ENCODE peak calls at places on chromosomes 3 and 15, in eight cellular contexts. E, P, D, Q, O, B, F and L are unnamed samples.

GRCh38 chr15:52797625-52798501 is 7.7 kb upstream of the ONECUT1 start:
- DNase-seq in P (no peak), O (no peak), F (no peak), E (peak), D (no peak), B (peak), Q (no peak), L (no peak)

GRCh38 chr3:31688847-31689246 is 156.1 kb downstream of the STT3B start:
- DNase-seq in Q (no peak), P (no peak), D (no peak), F (no peak), B (no peak), E (no peak), O (no peak), L (no peak)

GRCh38 chr3:120450914-120451669 is at the start of gene FSTL1:
- DNase-seq in F (peak), B (peak), E (peak), Q (peak), P (peak), O (no peak), D (peak), L (peak)

GRCh38 chr3:132569153-132569552 is 27.9 kb upstream of the ACKR4 start:
- DNase-seq in D (no peak), B (no peak), E (no peak), O (no peak), F (no peak), Q (no peak), P (no peak), L (no peak)

GRCh38 chr3:46466273-46466672 is 1.6 kb upstream of the LTF start:
- DNase-seq in O (no peak), F (no peak), Q (no peak), D (peak), P (no peak), B (peak), E (no peak), L (no peak)

GRCh38 chr3:190528721-190529120 is 14.8 kb downstream of the IL1RAP start:
- DNase-seq in Q (no peak), D (no peak), O (no peak), F (no peak), B (no peak), E (no peak), P (no peak), L (no peak)

GRCh38 chr3:48247401-48247807 is 6.5 kb downstream of the ZNF589 start:
- DNase-seq in P (no peak), D (no peak), E (no peak), Q (no peak), O (no peak), B (no peak), F (no peak), L (no peak)

GRCh38 chr15:70604671-70605070 is 158.7 kb downstream of the UACA start:
- DNase-seq in O (no peak), F (no peak), B (peak), E (no peak), Q (peak), P (peak), D (no peak), L (no peak)

GRCh38 chr15:101183226-101183925 is 68.5 kb downstream of the CHSY1 start:
- DNase-seq in D (no peak), B (no peak), Q (no peak), E (no peak), O (no peak), F (no peak), P (peak), L (no peak)

GRCh38 chr3:106251160-106251892 is 382.5 kb upstream of the CBLB start:
- DNase-seq in P (no peak), O (peak), Q (peak), B (no peak), D (no peak), F (no peak), E (no peak), L (no peak)

GRCh38 chr3:22887664-22888291 is 315.3 kb upstream of the UBE2E2 start:
- DNase-seq in P (peak), O (peak), Q (peak), B (no peak), F (peak), D (no peak), E (peak), L (no peak)

GRCh38 chr15:22845289-22845900 is 6.9 kb downstream of the NIPA2 start:
- DNase-seq in P (peak), B (peak), E (peak), O (no peak), F (no peak), Q (no peak), D (no peak), L (peak)

GRCh38 chr3:146322216-146322615 is 71.3 kb upstream of the PLSCR4 start:
- DNase-seq in Q (no peak), B (no peak), D (no peak), E (no peak), F (no peak), P (no peak), O (no peak), L (no peak)

GRCh38 chr3:39284457-39284881 is 4.6 kb upstream of the CX3CR1 start:
- DNase-seq in P (no peak), Q (no peak), D (no peak), E (no peak), F (no peak), B (no peak), O (no peak), L (no peak)

GRCh38 chr3:23128655-23129054 is 74.5 kb upstream of the UBE2E2 start:
- DNase-seq in P (no peak), B (no peak), D (no peak), O (no peak), E (no peak), F (no peak), Q (no peak), L (no peak)

GRCh38 chr3:4753073-4753691 is 226.1 kb upstream of the BHLHE40 start:
- DNase-seq in P (no peak), E (no peak), Q (no peak), O (no peak), B (no peak), D (no peak), F (no peak), L (no peak)

GRCh38 chr3:66362541-66362941 is 138.3 kb downstream of the LRIG1 start:
- DNase-seq in Q (peak), O (no peak), F (no peak), P (peak), B (no peak), E (no peak), D (no peak), L (no peak)

GRCh38 chr3:57815034-57815433 is 58.9 kb downstream of the SLMAP start:
- DNase-seq in O (no peak), D (no peak), F (no peak), Q (no peak), B (no peak), E (no peak), P (no peak), L (no peak)

GRCh38 chr3:55169608-55170010 is 241.8 kb upstream of the LRTM1 start:
- DNase-seq in F (no peak), D (no peak), P (peak), Q (peak), B (no peak), O (peak), E (no peak), L (no peak)

GRCh38 chr3:45864760-45865567 is 21.4 kb upstream of the CCR9 start:
- DNase-seq in F (no peak), O (no peak), D (no peak), Q (no peak), E (no peak), P (no peak), B (no peak), L (no peak)

GRCh38 chr15:88262064-88262463 is 5.5 kb upstream of the NTRK3 start:
- DNase-seq in F (no peak), Q (no peak), B (peak), P (no peak), D (no peak), O (peak), E (no peak), L (no peak)

GRCh38 chr15:63623231-63623969 is 26.2 kb downstream of the FBXL22 start:
- DNase-seq in P (no peak), F (no peak), B (no peak), O (no peak), E (no peak), Q (no peak), D (no peak), L (no peak)

GRCh38 chr3:142888099-142888483 is 792 bp downstream of the PCOLCE2 start:
- DNase-seq in D (peak), Q (peak), E (no peak), P (no peak), O (peak), F (no peak), B (peak), L (peak)

GRCh38 chr3:30124435-30125390 is 481.7 kb upstream of the TGFBR2 start:
- DNase-seq in O (no peak), Q (peak), B (no peak), E (no peak), F (no peak), P (peak), D (no peak), L (no peak)

GRCh38 chr3:11907667-11908660 is 61.3 kb upstream of the TAMM41 start:
- DNase-seq in F (no peak), O (no peak), E (peak), B (no peak), Q (no peak), D (no peak), P (peak), L (no peak)

GRCh38 chr3:15345051-15345607 is 12.7 kb upstream of the SH3BP5 start:
- DNase-seq in B (no peak), F (no peak), P (no peak), O (no peak), E (no peak), D (no peak), Q (no peak), L (peak)

GRCh38 chr3:125916376-125916978 is 52.5 kb upstream of the ROPN1B start:
- DNase-seq in Q (peak), P (peak), F (no peak), O (peak), D (no peak), E (peak), B (peak), L (peak)

GRCh38 chr3:48571938-48572337 is 8.4 kb upstream of the UCN2 start:
- DNase-seq in P (no peak), F (no peak), D (no peak), E (no peak), O (no peak), Q (no peak), B (no peak), L (no peak)

GRCh38 chr3:173588547-173588946 is 191.0 kb downstream of the NLGN1 start:
- DNase-seq in F (no peak), O (no peak), Q (peak), E (no peak), D (no peak), B (no peak), P (no peak), L (no peak)

GRCh38 chr3:9955067-9955502 is 2.9 kb upstream of the PRRT3 start:
- DNase-seq in D (no peak), P (peak), Q (no peak), F (no peak), O (no peak), B (peak), E (no peak), L (no peak)

GRCh38 chr3:180321534-180321933 is 280.4 kb upstream of the TTC14 start:
- DNase-seq in F (no peak), P (no peak), D (no peak), B (no peak), E (no peak), Q (no peak), O (no peak), L (no peak)

GRCh38 chr3:53225181-53225580 is 30.6 kb downstream of the TKT start:
- DNase-seq in F (no peak), D (no peak), O (no peak), E (no peak), Q (no peak), B (no peak), P (no peak), L (no peak)

GRCh38 chr3:13016083-13016725 is 57.0 kb downstream of the IQSEC1 start:
- DNase-seq in F (peak), D (peak), Q (no peak), P (no peak), E (no peak), B (no peak), O (no peak), L (peak)

GRCh38 chr3:192273611-192274010 is 453.7 kb downstream of the FGF12 start:
- DNase-seq in F (no peak), E (no peak), D (no peak), O (no peak), Q (peak), B (no peak), P (no peak), L (no peak)

GRCh38 chr15:75884041-75884440 is 19.6 kb upstream of the FBXO22 start:
- DNase-seq in D (no peak), E (no peak), Q (peak), F (no peak), O (no peak), B (no peak), P (peak), L (no peak)

GRCh38 chr3:122975163-122975923 is 52.2 kb downstream of the SEMA5B start:
- DNase-seq in D (no peak), B (peak), P (peak), O (no peak), E (peak), F (no peak), Q (peak), L (peak)

GRCh38 chr15:67018451-67018850 is 47.0 kb upstream of the SMAD3 start:
- DNase-seq in F (no peak), P (no peak), O (no peak), B (no peak), E (no peak), Q (no peak), D (no peak), L (no peak)

GRCh38 chr15:67019886-67020520 is 45.4 kb upstream of the SMAD3 start:
- DNase-seq in E (no peak), F (no peak), P (no peak), Q (no peak), O (no peak), D (no peak), B (no peak), L (no peak)

GRCh38 chr15:67019069-67019468 is 46.3 kb upstream of the SMAD3 start:
- DNase-seq in B (no peak), Q (no peak), F (no peak), E (no peak), P (no peak), D (no peak), O (no peak), L (no peak)

GRCh38 chr15:67017318-67017717 is 48.1 kb upstream of the SMAD3 start:
- DNase-seq in D (no peak), Q (no peak), O (no peak), E (no peak), P (no peak), F (no peak), B (no peak), L (no peak)

DNA sequence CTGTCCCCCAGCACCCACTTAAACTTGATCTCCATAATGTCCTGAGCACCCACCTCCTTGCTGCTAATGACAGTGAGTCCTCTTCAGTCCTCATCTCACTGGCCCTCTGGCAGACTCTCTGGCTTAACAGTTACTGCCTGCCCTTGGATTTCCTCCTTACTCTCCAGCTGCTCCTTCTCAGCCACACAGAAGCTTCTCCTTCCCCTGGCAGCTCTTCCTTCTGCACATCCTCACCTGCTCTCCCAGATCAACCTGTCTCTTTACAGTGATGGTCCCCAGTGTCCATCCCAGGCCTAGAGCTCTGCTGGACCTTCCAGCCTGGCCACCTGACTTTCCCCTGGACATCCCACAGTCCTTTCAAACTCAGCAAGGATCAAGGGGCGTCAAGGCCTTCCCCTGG is 47.4 kb upstream of the SMAD3 start:
- DNase-seq in D (no peak), F (no peak), B (no peak), Q (no peak), E (no peak), O (no peak), P (no peak), L (no peak)
- TF ChIP-seq CTCF in D (no peak), F (no peak), B (no peak), Q (no peak), E (no peak), O (no peak), P (no peak), L (no peak)

DNA sequence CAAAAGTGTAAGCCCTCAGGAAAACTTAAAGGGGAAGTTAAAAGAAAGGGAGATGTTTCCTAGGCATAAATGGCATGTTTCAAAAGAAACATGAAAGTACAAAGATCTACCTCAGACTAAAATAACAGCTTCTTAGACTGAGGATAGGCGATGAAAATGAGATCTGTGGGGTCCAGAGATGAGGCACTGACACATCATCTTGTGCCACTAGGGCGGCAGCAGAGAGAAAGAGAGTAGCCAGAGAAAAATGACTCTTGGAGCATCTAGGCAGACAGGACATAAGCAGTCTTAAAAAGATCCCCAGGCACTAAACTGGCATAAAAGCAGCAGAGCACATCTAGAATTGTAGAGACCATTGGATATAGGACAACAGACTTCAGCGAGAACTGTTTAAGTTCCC is 42.5 kb upstream of the RFX7 start:
- DNase-seq in E (no peak), P (no peak), F (no peak), Q (no peak), D (no peak), B (no peak), O (peak), L (no peak)
- TF ChIP-seq CTCF in E (no peak), P (no peak), F (peak), Q (peak), D (no peak), B (peak), O (peak), L (no peak)

GRCh38 chr15:44427756-44428724 is 611 bp downstream of the CTDSPL2 start:
- DNase-seq in P (peak), E (peak), F (peak), Q (peak), O (peak), D (no peak), B (no peak), L (peak)
- TF ChIP-seq CTCF in P (no peak), E (no peak), F (peak), Q (peak), O (no peak), D (no peak), B (peak), L (no peak)

DNA sequence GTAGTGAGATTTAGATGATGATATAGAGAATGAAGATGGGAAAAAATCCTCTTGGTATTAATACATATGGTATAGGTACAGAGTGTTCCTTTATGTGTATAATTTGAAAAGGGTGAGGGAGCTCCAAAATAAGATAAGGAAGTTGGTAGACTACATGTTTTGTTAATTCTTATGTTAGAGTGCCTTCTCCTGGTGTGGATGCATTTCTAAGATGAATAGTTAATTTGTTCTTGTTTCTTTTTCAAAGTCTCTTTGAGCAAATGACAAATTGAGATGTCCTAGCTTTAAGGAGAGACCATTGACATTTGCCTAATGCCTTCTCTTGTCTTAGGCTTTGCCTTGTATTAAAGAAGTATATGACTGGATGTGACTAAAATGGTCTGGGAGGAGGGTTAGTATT is 34.1 kb downstream of the AKAP13 start:
- DNase-seq in Q (peak), E (no peak), D (no peak), O (peak), P (peak), F (no peak), B (no peak), L (no peak)
- TF ChIP-seq CTCF in Q (peak), E (no peak), D (peak), O (peak), P (peak), F (no peak), B (no peak), L (no peak)

GRCh38 chr3:17979248-17979647 is 236.8 kb upstream of the TBC1D5 start:
- DNase-seq in E (no peak), O (peak), Q (peak), B (no peak), P (no peak), F (no peak), D (no peak), L (no peak)
- TF ChIP-seq CTCF in E (no peak), O (peak), Q (peak), B (peak), P (no peak), F (no peak), D (peak), L (no peak)

DNA sequence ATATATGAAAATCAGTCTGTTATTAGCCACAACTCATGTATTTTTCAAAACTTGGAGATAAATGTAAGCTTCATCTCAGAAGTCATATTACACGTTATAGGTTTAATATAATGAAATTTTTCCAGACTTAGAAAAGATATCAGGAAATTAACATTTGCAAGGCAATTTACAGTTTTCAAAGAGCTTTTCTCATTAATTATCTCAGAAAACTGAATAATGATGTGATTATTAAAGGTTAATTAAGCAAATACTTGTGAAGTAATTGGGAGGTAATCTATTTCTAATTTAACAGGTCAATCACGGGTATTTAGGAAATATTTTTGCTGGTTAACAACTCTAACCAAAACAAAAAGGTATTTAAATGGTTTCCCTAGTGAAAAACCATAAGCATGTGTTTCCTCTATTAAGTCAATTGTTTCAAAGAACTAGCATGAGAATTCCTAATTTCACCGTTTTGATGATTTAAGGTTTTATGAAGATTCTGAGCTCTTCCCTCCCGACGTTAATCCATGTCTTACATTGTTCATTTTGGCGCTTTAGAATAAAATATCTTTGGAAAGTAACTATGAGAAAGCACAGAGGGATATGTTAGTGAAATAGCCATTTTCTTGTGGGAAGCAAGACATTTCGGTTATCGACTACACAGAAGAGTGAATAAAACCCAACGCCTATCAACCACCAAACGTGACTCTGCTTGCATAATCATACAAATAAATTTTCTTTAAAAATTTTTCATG is 1.5 kb upstream of the NEO1 start:
- DNase-seq in P (no peak), D (no peak), Q (no peak), E (no peak), B (no peak), F (no peak), O (no peak), L (no peak)
- TF ChIP-seq CTCF in P (no peak), D (no peak), Q (no peak), E (no peak), B (no peak), F (no peak), O (no peak), L (no peak)